ENCODE peak calls at places on chromosomes 4 and X, in eight cellular contexts. C, P, J, S, H, R, O and L are unnamed samples.

GRCh38 chrX:109268340-109268739 is 213.5 kb downstream of the GUCY2F start:
- DNase-seq in R (no peak), J (no peak), H (no peak), P (no peak), C (no peak), S (no peak), O (no peak), L (no peak)

GRCh38 chr4:160423879-160424451 is 1321.1 kb downstream of the RAPGEF2 start:
- DNase-seq in J (no peak), C (no peak), H (no peak), R (no peak), P (peak; percentile 15), O (no peak), S (no peak), L (no peak)

GRCh38 chrX:129318375-129318774 is 204.9 kb downstream of the SMARCA1 start:
- DNase-seq in P (no peak), O (no peak), J (no peak), S (peak; percentile 7), H (peak; percentile 34), R (peak; percentile 9), C (no peak), L (peak; percentile 4)

GRCh38 chrX:68433981-68434299 is 645 bp upstream of the OPHN1 start:
- DNase-seq in H (no peak), S (no peak), R (no peak), J (no peak), P (no peak), C (no peak), O (no peak), L (no peak)

GRCh38 chrX:65755786-65756185 is 88.3 kb downstream of the MSN start:
- DNase-seq in H (no peak), C (no peak), J (no peak), R (no peak), O (no peak), P (no peak), S (no peak), L (peak; percentile 8)

GRCh38 chr4:189090174-189090814 is 850.4 kb upstream of the FRG1 start:
- DNase-seq in J (peak; percentile 57), O (peak; percentile 66), S (no peak), C (no peak), R (no peak), P (no peak), H (peak; percentile 14), L (no peak)

GRCh38 chr4:71377561-71377960 is 38.7 kb downstream of the SLC4A4 start:
- DNase-seq in P (peak; percentile 91), R (no peak), S (no peak), J (no peak), C (no peak), O (no peak), H (peak; percentile 83), L (no peak)

GRCh38 chr4:174259580-174259979 is 23.9 kb downstream of the FBXO8 start:
- DNase-seq in H (no peak), C (no peak), O (no peak), P (no peak), R (no peak), S (no peak), J (no peak), L (no peak)

GRCh38 chrX:46386511-46386910 is 158.7 kb downstream of the ZNF674 start:
- DNase-seq in S (peak; percentile 2), C (no peak), J (no peak), R (no peak), O (no peak), H (no peak), P (no peak), L (no peak)

GRCh38 chrX:68703369-68703768 is 55.9 kb downstream of the STARD8 start:
- DNase-seq in S (no peak), O (no peak), R (no peak), H (no peak), C (no peak), P (no peak), J (peak; percentile 39), L (no peak)

GRCh38 chr4:4182835-4183568 is 43.7 kb downstream of the OTOP1 start:
- DNase-seq in R (no peak), J (peak; percentile 79), H (peak; percentile 27), P (no peak), C (no peak), S (peak; percentile 58), O (peak; percentile 80), L (peak; percentile 41)

GRCh38 chrX:20641954-20642353 is 375.2 kb upstream of the RPS6KA3 start:
- DNase-seq in J (no peak), R (no peak), C (no peak), S (no peak), P (no peak), O (no peak), H (no peak), L (no peak)

GRCh38 chrX:40406330-40406859 is 174.4 kb upstream of the ATP6AP2 start:
- DNase-seq in C (no peak), P (no peak), J (no peak), S (peak; percentile 40), O (no peak), R (no peak), H (no peak), L (no peak)

GRCh38 chrX:11351375-11352295 is 58.4 kb downstream of the AMELX start:
- DNase-seq in H (peak; percentile 26), P (peak; percentile 76), O (no peak), C (no peak), S (no peak), R (no peak), J (no peak), L (no peak)

GRCh38 chr4:2804449-2804972 is 11.6 kb downstream of the SH3BP2 start:
- DNase-seq in S (no peak), P (no peak), C (no peak), R (no peak), J (no peak), O (no peak), H (no peak), L (no peak)
- H3K4me2 ChIP-seq in S (no peak overlapping the region), P (no peak overlapping the region), C (no peak overlapping the region), R (no peak overlapping the region), J (no peak overlapping the region), O (no peak overlapping the region), H (no peak overlapping the region), L (no peak overlapping the region)

GRCh38 chr4:78846258-78846657 is 70.1 kb downstream of the BMP2K start:
- DNase-seq in H (peak; percentile 4), O (no peak), S (no peak), J (no peak), P (no peak), R (no peak), C (no peak), L (no peak)

DNA sequence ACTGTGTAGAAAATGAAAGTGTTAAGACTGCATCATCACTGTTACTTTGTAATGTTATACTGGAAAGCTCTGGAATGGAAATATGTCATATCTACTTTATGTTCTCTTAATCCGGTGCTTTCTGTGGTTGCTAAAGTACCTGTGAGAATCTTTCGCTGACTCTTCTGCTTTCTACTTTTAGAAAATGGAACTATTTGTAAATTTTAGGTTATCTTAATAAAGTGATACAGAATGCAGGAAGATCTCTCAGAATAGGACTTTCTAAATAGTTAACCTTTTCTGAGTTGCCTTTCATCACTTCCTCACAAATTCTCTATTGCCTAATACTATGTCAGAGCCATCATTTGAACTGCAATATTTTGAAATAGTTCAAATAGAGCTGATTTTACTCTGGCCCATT is 69.3 kb downstream of the BMP2K start:
- DNase-seq in J (no peak), O (no peak), S (no peak), C (no peak), H (peak; percentile 2), R (no peak), P (no peak), L (no peak)
- H3K4me2 ChIP-seq in J (no peak overlapping the region), O (no peak overlapping the region), S (no peak overlapping the region), C (no peak overlapping the region), H (no peak overlapping the region), R (no peak overlapping the region), P (no peak overlapping the region), L (no peak overlapping the region)

GRCh38 chrX:106726485-106727437 is at the start of gene RNF128:
- DNase-seq in H (peak; percentile 62), J (peak; percentile 78), C (no peak), P (peak; percentile 20), R (peak; percentile 16), O (peak; percentile 83), S (no peak), L (no peak)
- H3K4me2 ChIP-seq in H (peak within 1 kb of the TSS; percentile 99), J (peak within 1 kb of the TSS; percentile 78), C (peak within 1 kb of the TSS; percentile 81), P (peak within 1 kb of the TSS; percentile 96), R (peak within 1 kb of the TSS; percentile 92), O (peak within 1 kb of the TSS; percentile 78), S (no peak within 1 kb of the TSS), L (no peak within 1 kb of the TSS)

DNA sequence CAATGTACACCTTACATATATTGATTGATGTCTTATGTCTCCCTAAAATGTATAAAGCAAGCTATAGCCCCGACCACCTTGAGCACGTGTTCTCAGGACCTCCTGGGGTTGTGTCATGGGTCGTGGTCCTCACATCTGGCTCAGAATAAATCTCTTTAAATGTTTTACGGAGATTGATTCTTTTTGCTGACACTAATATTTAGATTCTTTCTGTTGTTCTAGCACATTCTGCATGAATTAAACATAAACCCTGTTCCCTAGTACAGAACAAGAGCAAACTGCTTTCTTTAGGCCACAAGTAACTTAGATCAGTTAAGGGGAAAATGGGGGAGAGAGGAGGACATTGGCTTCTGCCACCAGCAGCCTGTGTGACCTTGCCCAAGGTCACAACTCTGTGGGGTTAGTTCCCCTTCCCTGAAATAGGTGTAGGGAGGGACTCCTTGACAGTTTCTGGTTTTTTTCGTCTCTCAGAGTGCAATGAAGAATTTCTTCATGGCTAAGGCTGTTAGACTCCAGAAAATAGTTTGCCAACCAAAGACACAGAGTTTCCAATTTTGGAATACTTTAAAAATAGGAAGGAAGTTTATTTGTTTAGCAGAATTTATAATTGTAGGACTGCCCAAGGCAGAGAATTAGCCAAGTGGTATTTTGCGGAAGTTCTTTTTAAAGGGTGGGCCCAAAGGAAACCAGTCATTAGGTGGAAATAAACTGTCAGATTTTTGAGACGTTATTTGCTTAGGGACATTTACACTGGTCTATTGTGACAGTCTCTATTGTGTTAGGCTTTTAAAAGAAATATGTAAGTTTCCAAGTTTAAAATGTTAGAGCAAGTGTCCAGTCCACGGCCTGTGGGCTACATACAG is 29.4 kb downstream of the PTTG2 start:
- DNase-seq in R (no peak), S (peak; percentile 84), J (no peak), C (no peak), P (no peak), H (no peak), O (no peak), L (no peak)
- H3K4me2 ChIP-seq in R (peak overlapping the region; percentile 65), S (peak overlapping the region; percentile 76), J (no peak overlapping the region), C (no peak overlapping the region), P (no peak overlapping the region), H (no peak overlapping the region), O (no peak overlapping the region), L (no peak overlapping the region)

DNA sequence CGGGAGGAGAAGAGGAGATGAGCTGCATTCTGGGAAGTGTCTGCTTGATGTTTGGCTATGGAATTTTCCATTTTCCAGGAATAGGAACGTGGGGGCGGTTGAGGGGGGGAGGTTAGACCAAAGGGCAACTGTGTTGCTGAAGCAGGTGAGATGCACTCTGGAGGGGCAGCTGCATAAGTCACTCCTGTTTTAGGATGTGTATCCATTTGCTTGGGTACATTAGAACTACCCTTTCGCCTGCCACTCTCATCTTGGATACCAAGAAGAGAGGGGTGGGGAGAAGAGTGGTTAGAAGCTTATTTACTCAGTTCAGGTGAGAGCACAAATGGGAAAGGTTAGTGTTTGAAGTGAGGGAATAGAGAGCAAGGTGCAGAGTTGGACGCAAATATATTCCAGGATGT is 934 bp upstream of the GPR119 start:
- DNase-seq in R (no peak), P (no peak), J (no peak), H (no peak), O (no peak), S (no peak), C (no peak), L (no peak)
- H3K4me2 ChIP-seq in R (no peak overlapping the region), P (no peak overlapping the region), J (no peak overlapping the region), H (no peak overlapping the region), O (no peak overlapping the region), S (no peak overlapping the region), C (no peak overlapping the region), L (no peak overlapping the region)